ENCODE peak calls at places on chromosomes 13 and 19, in six cellular contexts. V is A549; F is kidney epithelial cell; Y is progenitor cell of endocrine pancreas; U is CD4-positive, alpha-beta T cell; S is Calu3. B is an unnamed sample.
A peak's percentile ranks its signal among the peaks of the same experiment; 100 is the strongest.

GRCh38 chr19:13884726-13885591 is 8.0 kb downstream of the NANOS3 start:
- DNase-seq in V (no peak), F (no peak), Y (no peak), U (no peak), S (no peak), B (no peak)

GRCh38 chr19:33438016-33438671 is 64.6 kb downstream of the CEBPG start:
- DNase-seq in V (peak; percentile 48), F (no peak), Y (no peak), U (no peak), S (no peak), B (no peak)

GRCh38 chr13:100694722-100695644 is 20.4 kb upstream of the TMTC4 start:
- DNase-seq in V (peak; percentile 39), F (peak; percentile 58), Y (peak; percentile 29), U (no peak), S (peak; percentile 22), B (no peak)

GRCh38 chr13:102567857-102568256 is 28.9 kb upstream of the TPP2 start:
- DNase-seq in V (no peak), F (no peak), Y (no peak), U (no peak), S (no peak), B (no peak)

GRCh38 chr13:60229708-60230272 is 66.1 kb upstream of the DIAPH3 start:
- DNase-seq in V (no peak), F (no peak), Y (no peak), U (no peak), S (no peak), B (no peak)

GRCh38 chr19:35745328-35746086 is at the start of the genes PSENEN and U2AF1L4:
- DNase-seq in V (peak; percentile 99), F (peak; percentile 98), Y (peak; percentile 93), U (peak; percentile 97), S (peak; percentile 97), B (peak; percentile 99)

GRCh38 chr19:18450934-18451836 is 13.3 kb upstream of the ISYNA1 start:
- DNase-seq in V (no peak), F (no peak), Y (peak; percentile 98), U (peak; percentile 83), S (peak; percentile 89), B (peak; percentile 96)

GRCh38 chr13:100808330-100808729 is 133.7 kb upstream of the TMTC4 start:
- DNase-seq in V (no peak), F (no peak), Y (no peak), U (no peak), S (no peak), B (no peak)

GRCh38 chr19:2455481-2456300 is 1.1 kb downstream of the LMNB2 start:
- DNase-seq in V (no peak), F (no peak), Y (peak; percentile 24), U (peak; percentile 33), S (no peak), B (peak; percentile 85)

GRCh38 chr13:36014763-36015162 is 116.4 kb downstream of the DCLK1 start:
- DNase-seq in V (no peak), F (no peak), Y (no peak), U (no peak), S (no peak), B (no peak)

GRCh38 chr19:22882797-22883196 is 50.7 kb downstream of the ZNF723 start:
- DNase-seq in V (no peak), F (no peak), Y (no peak), U (no peak), S (no peak), B (no peak)

GRCh38 chr13:113855012-113855921 is 8.6 kb downstream of the GAS6 start:
- DNase-seq in V (no peak), F (no peak), Y (no peak), U (no peak), S (no peak), B (no peak)

GRCh38 chr19:58319241-58319640 is 7.6 kb upstream of the ZSCAN22 start:
- DNase-seq in V (no peak), F (no peak), Y (no peak), U (no peak), S (no peak), B (no peak)

GRCh38 chr19:55454787-55455243 is 6.6 kb downstream of the ISOC2 start:
- DNase-seq in V (peak; percentile 92), F (no peak), Y (no peak), U (peak; percentile 46), S (peak; percentile 70), B (no peak)

GRCh38 chr19:55451522-55452380 is 8.7 kb upstream of the SHISA7 start:
- DNase-seq in V (no peak), F (no peak), Y (no peak), U (peak; percentile 41), S (no peak), B (no peak)

GRCh38 chr19:55453861-55454260 is 7.6 kb downstream of the ISOC2 start:
- DNase-seq in V (no peak), F (no peak), Y (no peak), U (no peak), S (no peak), B (no peak)

GRCh38 chr19:55451163-55451521 is 8.0 kb upstream of the SHISA7 start:
- DNase-seq in V (no peak), F (no peak), Y (no peak), U (peak; percentile 10), S (no peak), B (no peak)

GRCh38 chr19:55452381-55453325 is 8.8 kb downstream of the ISOC2 start:
- DNase-seq in V (peak; percentile 66), F (no peak), Y (peak; percentile 45), U (peak; percentile 58), S (no peak), B (peak; percentile 89)
- TF ChIP-seq CTCF in V (no peak), F (peak; percentile 11), Y (peak; percentile 7), U (no peak), S (peak; percentile 44), B (peak; percentile 14)

DNA sequence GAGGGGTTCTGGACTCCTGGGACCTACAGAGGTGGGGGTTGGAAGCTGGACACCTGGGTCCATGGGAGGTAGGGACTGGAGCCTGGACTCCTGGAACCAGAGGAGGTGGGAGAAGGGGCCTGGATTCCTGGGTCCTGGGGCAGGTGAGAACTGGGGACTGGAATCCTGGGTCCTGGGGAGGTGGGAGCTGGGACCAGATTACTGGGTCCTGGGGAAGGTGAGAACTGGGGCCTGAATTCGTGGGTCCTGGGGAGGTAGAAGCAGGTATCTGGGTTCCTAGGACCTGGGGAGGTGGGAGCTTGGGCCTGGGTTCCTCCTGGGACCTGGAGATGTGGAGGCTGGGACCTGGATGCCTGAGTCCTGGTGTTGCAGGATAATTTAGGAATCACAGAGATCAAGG is 653 bp downstream of the CLEC4M start:
- DNase-seq in V (no peak), F (no peak), Y (no peak), U (no peak), S (no peak), B (no peak)
- TF ChIP-seq CTCF in V (no peak), F (no peak), Y (no peak), U (no peak), S (no peak), B (no peak)

DNA sequence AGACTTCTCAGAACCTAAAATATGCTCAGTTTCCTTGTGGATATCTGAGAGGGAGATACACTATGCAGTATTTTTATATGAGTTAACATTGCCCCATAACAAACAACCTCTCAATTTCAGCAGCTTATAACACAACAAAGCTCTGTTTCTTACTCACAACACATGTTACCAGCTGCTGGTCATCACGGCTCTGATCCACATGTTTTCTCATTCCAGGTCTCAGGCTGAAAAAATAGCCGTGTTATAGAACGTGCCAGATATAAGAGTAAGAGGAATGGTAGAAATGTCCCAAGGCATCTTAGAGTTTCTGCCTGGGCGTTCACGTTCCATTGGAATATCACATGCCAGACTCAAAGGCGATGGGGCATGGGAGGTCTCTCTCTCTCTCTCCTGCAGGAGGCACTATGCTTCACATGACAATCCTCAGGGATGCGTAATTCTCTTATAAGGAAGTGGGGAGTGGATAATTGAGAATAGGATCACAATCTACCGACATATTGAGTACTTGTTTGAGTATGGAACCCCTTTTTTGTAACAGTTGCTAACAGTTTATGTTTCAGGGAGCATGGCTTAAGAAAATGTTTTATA is 246.6 kb downstream of the NHLRC3 start:
- DNase-seq in V (no peak), F (no peak), Y (no peak), U (no peak), S (no peak), B (no peak)
- TF ChIP-seq CTCF in V (no peak), F (no peak), Y (no peak), U (no peak), S (no peak), B (no peak)

DNA sequence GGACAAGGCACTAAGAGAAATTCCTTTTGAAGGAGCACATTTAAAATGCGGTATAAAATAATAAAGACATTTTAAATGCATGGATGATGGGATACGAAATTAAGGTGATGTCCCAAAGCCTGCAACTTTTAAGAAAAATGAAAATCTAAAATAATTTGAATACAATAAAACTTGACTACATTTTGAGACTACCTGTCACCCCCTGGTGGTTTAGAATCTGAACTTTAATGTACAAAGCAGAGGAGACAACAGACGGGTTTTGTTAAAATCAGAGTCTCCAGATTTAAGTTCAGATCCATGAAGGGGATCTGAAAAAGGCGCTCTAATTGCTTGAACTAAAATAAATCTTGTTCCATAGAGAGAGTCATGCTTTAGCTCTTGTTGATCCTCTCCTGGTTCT is 1129.3 kb upstream of the PCDH20 start:
- DNase-seq in V (no peak), F (no peak), Y (no peak), U (no peak), S (no peak), B (no peak)
- TF ChIP-seq CTCF in V (no peak), F (peak; percentile 2), Y (no peak), U (no peak), S (no peak), B (peak; percentile 11)

GRCh38 chr19:6719540-6719861 is 949 bp downstream of the C3 start:
- DNase-seq in V (no peak), F (no peak), Y (no peak), U (no peak), S (no peak), B (no peak)

GRCh38 chr19:6719992-6720368 is 470 bp downstream of the C3 start:
- DNase-seq in V (no peak), F (no peak), Y (no peak), U (no peak), S (no peak), B (no peak)

GRCh38 chr19:6721773-6722172 is 1.3 kb upstream of the C3 start:
- DNase-seq in V (no peak), F (no peak), Y (no peak), U (no peak), S (no peak), B (no peak)

GRCh38 chr19:6721113-6721474 is 644 bp upstream of the C3 start:
- DNase-seq in V (no peak), F (no peak), Y (no peak), U (no peak), S (no peak), B (no peak)

GRCh38 chr19:6720369-6721112 is at the start of gene C3:
- DNase-seq in V (peak; percentile 58), F (no peak), Y (no peak), U (no peak), S (peak; percentile 57), B (no peak)
- TF ChIP-seq CTCF in V (no peak), F (no peak), Y (no peak), U (no peak), S (no peak), B (no peak)

DNA sequence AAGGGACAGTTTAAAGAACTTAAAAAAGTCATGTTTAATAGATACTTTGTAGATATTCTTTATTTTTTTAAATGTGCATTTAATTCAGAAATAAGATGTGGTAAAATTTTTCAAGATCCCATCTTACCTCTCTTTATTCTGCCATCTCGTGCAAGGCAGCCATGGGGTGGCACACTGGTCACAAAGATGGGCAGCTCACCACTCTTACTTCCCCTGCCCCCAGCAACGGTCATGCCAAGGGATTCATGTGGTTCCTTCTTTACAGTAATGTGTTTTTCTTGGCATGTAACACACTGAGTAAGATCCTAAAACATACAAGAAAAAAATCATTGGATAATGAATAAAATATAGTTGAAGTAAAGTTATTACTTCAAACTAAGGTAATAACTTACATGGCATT is 64.2 kb downstream of the LNX2 start:
- DNase-seq in V (no peak), F (no peak), Y (no peak), U (no peak), S (peak; percentile 5), B (peak; percentile 85)
- TF ChIP-seq CTCF in V (no peak), F (no peak), Y (no peak), U (no peak), S (no peak), B (peak; percentile 71)

B was measured in osteocyte.